ENCODE peak calls at places on chromosomes 12 and 14, in four cellular contexts. One of them, this sample, is unnamed.
A peak's percentile ranks its signal among the peaks of the same experiment; 100 is the strongest.

GRCh38 chr14:54760866-54761265 is 141.8 kb downstream of the GCH1 start:
- DNase-seq in AG04450: no peak
- DNase-seq in RPMI7951: no peak
- DNase-seq in NCI-H1417: no peak
- DNase-seq in this sample: no peak

GRCh38 chr12:25997401-25997973 is 39.0 kb downstream of the RASSF8 start:
- DNase-seq in AG04450: peak; percentile 53
- DNase-seq in RPMI7951: peak; percentile 93
- DNase-seq in NCI-H1417: no peak
- DNase-seq in this sample: no peak

GRCh38 chr12:10084733-10085132 is 14.1 kb downstream of the CLEC1A start:
- DNase-seq in RPMI7951: no peak
- DNase-seq in NCI-H1417: no peak
- DNase-seq in AG04450: no peak
- DNase-seq in this sample: no peak

GRCh38 chr14:49898485-49898884 is 5.6 kb downstream of the ARF6 start:
- DNase-seq in AG04450: no peak
- DNase-seq in RPMI7951: no peak
- DNase-seq in NCI-H1417: no peak
- DNase-seq in this sample: no peak

GRCh38 chr12:109716512-109717389 is 3.1 kb downstream of the FAM222A start:
- DNase-seq in AG04450: no peak
- DNase-seq in RPMI7951: no peak
- DNase-seq in NCI-H1417: no peak
- DNase-seq in this sample: no peak

GRCh38 chr12:52029686-52030085 is 21.6 kb upstream of the NR4A1 start:
- DNase-seq in NCI-H1417: peak; percentile 72
- DNase-seq in RPMI7951: peak; percentile 72
- DNase-seq in AG04450: no peak
- DNase-seq in this sample: no peak

GRCh38 chr12:84874125-84874824 is 38.3 kb downstream of the SLC6A15 start:
- DNase-seq in RPMI7951: peak; percentile 33
- DNase-seq in NCI-H1417: peak; percentile 66
- DNase-seq in AG04450: peak; percentile 13
- DNase-seq in this sample: no peak

GRCh38 chr12:27573972-27574371 is 50.0 kb downstream of the PPFIBP1 start:
- DNase-seq in NCI-H1417: no peak
- DNase-seq in RPMI7951: peak; percentile 97
- DNase-seq in AG04450: peak; percentile 63
- DNase-seq in this sample: no peak

GRCh38 chr12:131002271-131002670 is 48.6 kb downstream of the ADGRD1 start:
- DNase-seq in NCI-H1417: no peak
- DNase-seq in RPMI7951: no peak
- DNase-seq in AG04450: no peak
- DNase-seq in this sample: no peak

GRCh38 chr14:98742001-98742400 is 530.0 kb downstream of the BCL11B start:
- DNase-seq in NCI-H1417: no peak
- DNase-seq in AG04450: no peak
- DNase-seq in RPMI7951: no peak
- DNase-seq in this sample: no peak

GRCh38 chr14:32820182-32820581 is 118.5 kb upstream of the NPAS3 start:
- DNase-seq in RPMI7951: no peak
- DNase-seq in NCI-H1417: no peak
- DNase-seq in AG04450: no peak
- DNase-seq in this sample: no peak

GRCh38 chr12:11688831-11689230 is 39.4 kb downstream of the ETV6 start:
- DNase-seq in AG04450: no peak
- DNase-seq in NCI-H1417: no peak
- DNase-seq in RPMI7951: no peak
- DNase-seq in this sample: no peak

GRCh38 chr14:105064721-105065143 is 498 bp downstream of the GPR132 start:
- DNase-seq in NCI-H1417: no peak
- DNase-seq in AG04450: no peak
- DNase-seq in RPMI7951: no peak
- DNase-seq in this sample: no peak

GRCh38 chr14:103078420-103078749 is 5.6 kb upstream of the LBHD2 start:
- DNase-seq in AG04450: peak; percentile 48
- DNase-seq in NCI-H1417: peak; percentile 92
- DNase-seq in RPMI7951: peak; percentile 70
- DNase-seq in this sample: peak; percentile 75

GRCh38 chr12:1848741-1849140 is 28.4 kb downstream of the LRTM2 start:
- DNase-seq in AG04450: no peak
- DNase-seq in NCI-H1417: no peak
- DNase-seq in RPMI7951: no peak
- DNase-seq in this sample: no peak

GRCh38 chr14:58152569-58152857 is 500 bp upstream of the ARMH4 start:
- DNase-seq in AG04450: no peak
- DNase-seq in RPMI7951: no peak
- DNase-seq in NCI-H1417: no peak
- DNase-seq in this sample: no peak

GRCh38 chr14:68659021-68659931 is 133.6 kb downstream of the ZFP36L1 start:
- DNase-seq in NCI-H1417: no peak
- DNase-seq in RPMI7951: no peak
- DNase-seq in AG04450: no peak
- DNase-seq in this sample: no peak

GRCh38 chr12:127174881-127175280 is 1092.1 kb upstream of the TMEM132C start:
- DNase-seq in RPMI7951: peak; percentile 55
- DNase-seq in NCI-H1417: no peak
- DNase-seq in AG04450: no peak
- DNase-seq in this sample: no peak

GRCh38 chr14:69615471-69616407 is 4.3 kb downstream of the SUSD6 start:
- DNase-seq in RPMI7951: peak; percentile 82
- DNase-seq in NCI-H1417: peak; percentile 69
- DNase-seq in AG04450: peak; percentile 45
- DNase-seq in this sample: no peak

GRCh38 chr12:71476513-71476912 is 36.9 kb downstream of the LGR5 start:
- DNase-seq in AG04450: peak; percentile 68
- DNase-seq in NCI-H1417: no peak
- DNase-seq in RPMI7951: peak; percentile 67
- DNase-seq in this sample: no peak

GRCh38 chr14:55298423-55298822 is 27.2 kb downstream of the FBXO34 start:
- DNase-seq in RPMI7951: no peak
- DNase-seq in NCI-H1417: no peak
- DNase-seq in AG04450: no peak
- DNase-seq in this sample: no peak

GRCh38 chr12:3295648-3296408 is 195.2 kb upstream of the PRMT8 start:
- DNase-seq in AG04450: no peak
- DNase-seq in NCI-H1417: no peak
- DNase-seq in RPMI7951: peak; percentile 26
- DNase-seq in this sample: no peak

GRCh38 chr14:69034612-69035262 is 55.6 kb upstream of the ACTN1 start:
- DNase-seq in AG04450: no peak
- DNase-seq in RPMI7951: no peak
- DNase-seq in NCI-H1417: no peak
- DNase-seq in this sample: no peak

GRCh38 chr14:89564291-89564957 is 147.4 kb upstream of the FOXN3 start:
- DNase-seq in NCI-H1417: no peak
- DNase-seq in RPMI7951: no peak
- DNase-seq in AG04450: no peak
- DNase-seq in this sample: no peak

GRCh38 chr12:31954925-31955678 is 4.1 kb upstream of the RESF1 start:
- DNase-seq in RPMI7951: no peak
- DNase-seq in NCI-H1417: no peak
- DNase-seq in AG04450: no peak
- DNase-seq in this sample: no peak

GRCh38 chr14:65071544-65071943 is 30.8 kb downstream of the MAX start:
- DNase-seq in NCI-H1417: no peak
- DNase-seq in AG04450: no peak
- DNase-seq in RPMI7951: no peak
- DNase-seq in this sample: no peak

GRCh38 chr14:106417224-106418049 is 891.1 kb downstream of the TMEM121 start:
- DNase-seq in NCI-H1417: peak; percentile 53
- DNase-seq in RPMI7951: no peak
- DNase-seq in AG04450: no peak
- DNase-seq in this sample: peak; percentile 86

GRCh38 chr14:102633906-102634595 is 41.6 kb downstream of the RCOR1 start:
- DNase-seq in NCI-H1417: no peak
- DNase-seq in RPMI7951: no peak
- DNase-seq in AG04450: no peak
- DNase-seq in this sample: no peak

GRCh38 chr14:61696753-61697318 is 1.5 kb downstream of the HIF1A start:
- DNase-seq in RPMI7951: no peak
- DNase-seq in NCI-H1417: no peak
- DNase-seq in AG04450: no peak
- DNase-seq in this sample: no peak

GRCh38 chr14:76497550-76498484 is 121.9 kb downstream of the ESRRB start:
- DNase-seq in RPMI7951: no peak
- DNase-seq in NCI-H1417: peak; percentile 18
- DNase-seq in AG04450: no peak
- DNase-seq in this sample: no peak

GRCh38 chr14:64935508-64935907 is 7.0 kb downstream of the GPX2 start:
- DNase-seq in NCI-H1417: no peak
- DNase-seq in AG04450: no peak
- DNase-seq in RPMI7951: no peak
- DNase-seq in this sample: no peak

GRCh38 chr12:17802657-17803641 is 287.0 kb downstream of the RERGL start:
- DNase-seq in NCI-H1417: no peak
- DNase-seq in AG04450: no peak
- DNase-seq in RPMI7951: no peak
- DNase-seq in this sample: no peak

GRCh38 chr12:51970904-51971646 is 19.6 kb downstream of the ACVR1B start:
- DNase-seq in RPMI7951: no peak
- DNase-seq in AG04450: no peak
- DNase-seq in NCI-H1417: no peak
- DNase-seq in this sample: no peak

GRCh38 chr14:50932159-50932558 is 12.1 kb downstream of the PYGL start:
- DNase-seq in NCI-H1417: no peak
- DNase-seq in RPMI7951: no peak
- DNase-seq in AG04450: no peak
- DNase-seq in this sample: no peak

GRCh38 chr14:103427485-103428443 is 42.5 kb downstream of the MARK3 start:
- DNase-seq in NCI-H1417: no peak
- DNase-seq in AG04450: no peak
- DNase-seq in RPMI7951: peak; percentile 88
- DNase-seq in this sample: no peak

GRCh38 chr14:55802986-55803431 is 223.0 kb downstream of the KTN1 start:
- DNase-seq in RPMI7951: peak; percentile 21
- DNase-seq in AG04450: no peak
- DNase-seq in NCI-H1417: no peak
- DNase-seq in this sample: no peak

GRCh38 chr12:122687091-122687490 is 16.1 kb downstream of the HCAR2 start:
- DNase-seq in RPMI7951: no peak
- DNase-seq in NCI-H1417: peak; percentile 52
- DNase-seq in AG04450: no peak
- DNase-seq in this sample: no peak

GRCh38 chr12:119869720-119870119 is 7.4 kb downstream of the CIT start:
- DNase-seq in AG04450: peak; percentile 67
- DNase-seq in NCI-H1417: no peak
- DNase-seq in RPMI7951: peak; percentile 93
- DNase-seq in this sample: no peak

GRCh38 chr12:64943686-64944085 is 119.2 kb downstream of the TBC1D30 start:
- DNase-seq in RPMI7951: peak; percentile 64
- DNase-seq in AG04450: peak; percentile 8
- DNase-seq in NCI-H1417: no peak
- DNase-seq in this sample: no peak

GRCh38 chr12:85076688-85077430 is 40.7 kb downstream of the LRRIQ1 start:
- DNase-seq in AG04450: peak; percentile 81
- DNase-seq in NCI-H1417: peak; percentile 54
- DNase-seq in RPMI7951: peak; percentile 63
- DNase-seq in this sample: no peak

This sample was measured in naive thymus-derived CD8-positive, alpha-beta T cell.